ENCODE peak calls at places on chromosomes 11 and 22, in six cellular contexts. U, Q, V, O, H and F are unnamed samples.

GRCh38 chr11:114147389-114148382 is 88.2 kb downstream of the ZBTB16 start:
- DNase-seq in U (no peak), V (no peak), H (peak), O (no peak), Q (no peak), F (no peak)

GRCh38 chr22:32482708-32483107 is 8.1 kb downstream of the FBXO7 start:
- DNase-seq in Q (peak), V (no peak), U (no peak), H (no peak), O (no peak), F (peak)

GRCh38 chr11:131916633-131917032 is 546.2 kb downstream of the NTM start:
- DNase-seq in Q (no peak), O (no peak), U (no peak), H (no peak), V (no peak), F (no peak)

GRCh38 chr11:60875856-60876485 is 8.6 kb downstream of the ZP1 start:
- DNase-seq in H (no peak), V (no peak), Q (no peak), U (no peak), O (no peak), F (no peak)

GRCh38 chr11:91124363-91124762 is 901.5 kb upstream of the CHORDC1 start:
- DNase-seq in O (no peak), V (no peak), U (no peak), Q (no peak), H (no peak), F (no peak)

GRCh38 chr22:20191803-20192202 is 40.9 kb upstream of the CCDC188 start:
- DNase-seq in Q (no peak), V (no peak), U (no peak), H (no peak), O (no peak), F (no peak)

GRCh38 chr11:11931461-11932055 is 76.9 kb downstream of the DKK3 start:
- DNase-seq in Q (no peak), H (peak), U (no peak), V (peak), O (peak), F (no peak)

GRCh38 chr11:67405196-67405567 is 1.3 kb downstream of the TBC1D10C start:
- DNase-seq in H (no peak), O (no peak), U (no peak), V (no peak), Q (no peak), F (peak)

GRCh38 chr22:49795521-49795920 is 32.2 kb downstream of the BRD1 start:
- DNase-seq in O (no peak), V (no peak), H (no peak), U (no peak), Q (no peak), F (no peak)

GRCh38 chr22:27677895-27678458 is 123.6 kb downstream of the MN1 start:
- DNase-seq in V (no peak), Q (no peak), U (no peak), O (no peak), H (no peak), F (no peak)

GRCh38 chr11:79437981-79438630 is 2.7 kb downstream of the TENM4 start:
- DNase-seq in Q (no peak), O (peak), U (peak), H (no peak), V (no peak), F (no peak)

GRCh38 chr11:128929991-128930390 is 12.7 kb downstream of the TP53AIP1 start:
- DNase-seq in H (no peak), Q (no peak), V (no peak), O (no peak), U (no peak), F (no peak)

GRCh38 chr11:116707746-116708145 is 65.0 kb downstream of the BUD13 start:
- DNase-seq in O (no peak), H (no peak), Q (no peak), U (no peak), V (no peak), F (no peak)

GRCh38 chr11:132248585-132248984 is 878.2 kb downstream of the NTM start:
- DNase-seq in H (no peak), V (no peak), U (no peak), O (no peak), Q (no peak), F (no peak)